ENCODE peak calls at places on chromosomes 2 and 18, in four cellular contexts. One of them, this sample, is unnamed.

GRCh38 chr18:3791258-3791657 is 341.3 kb downstream of the TGIF1 start:
- DNase-seq in A549: no peak
- DNase-seq in prostate gland: no peak
- DNase-seq in adrenal gland: no peak
- DNase-seq in this sample: no peak

GRCh38 chr18:9434240-9434701 is 41.0 kb upstream of the RALBP1 start:
- DNase-seq in adrenal gland: no peak
- DNase-seq in prostate gland: no peak
- DNase-seq in A549: no peak
- DNase-seq in this sample: no peak

GRCh38 chr2:109636290-109636675 is 22.1 kb downstream of the SOWAHC start:
- DNase-seq in prostate gland: no peak
- DNase-seq in adrenal gland: no peak
- DNase-seq in A549: no peak
- DNase-seq in this sample: no peak

GRCh38 chr2:121087117-121087516 is 197.9 kb downstream of the TFCP2L1 start:
- DNase-seq in A549: no peak
- DNase-seq in prostate gland: no peak
- DNase-seq in adrenal gland: no peak
- DNase-seq in this sample: no peak

GRCh38 chr2:128506127-128506526 is 187.5 kb upstream of the HS6ST1 start:
- DNase-seq in A549: no peak
- DNase-seq in adrenal gland: no peak
- DNase-seq in prostate gland: no peak
- DNase-seq in this sample: no peak

GRCh38 chr2:33595385-33595784 is 3.7 kb downstream of the FAM98A start:
- DNase-seq in A549: no peak
- DNase-seq in adrenal gland: no peak
- DNase-seq in prostate gland: no peak
- DNase-seq in this sample: no peak

GRCh38 chr2:196459539-196459938 is 180.0 kb upstream of the CCDC150 start:
- DNase-seq in A549: no peak
- DNase-seq in prostate gland: no peak
- DNase-seq in adrenal gland: no peak
- DNase-seq in this sample: no peak

GRCh38 chr2:12547771-12548170 is 169.0 kb upstream of the TRIB2 start:
- DNase-seq in A549: no peak
- DNase-seq in prostate gland: no peak
- DNase-seq in adrenal gland: no peak
- DNase-seq in this sample: no peak

GRCh38 chr2:121897335-121897970 is 142.0 kb downstream of the TSN start:
- DNase-seq in adrenal gland: no peak
- DNase-seq in prostate gland: no peak
- DNase-seq in A549: peak; percentile 44
- DNase-seq in this sample: no peak

GRCh38 chr2:217948897-217949296 is 53.9 kb downstream of the TNS1 start:
- DNase-seq in adrenal gland: no peak
- DNase-seq in prostate gland: no peak
- DNase-seq in A549: no peak
- DNase-seq in this sample: no peak

GRCh38 chr2:201644001-201644400 is 698 bp upstream of the TMEM237 start:
- DNase-seq in prostate gland: peak; percentile 58
- DNase-seq in A549: no peak
- DNase-seq in adrenal gland: peak; percentile 70
- DNase-seq in this sample: no peak

GRCh38 chr2:120395686-120396518 is 50.0 kb downstream of the INHBB start:
- DNase-seq in prostate gland: no peak
- DNase-seq in A549: no peak
- DNase-seq in adrenal gland: peak; percentile 34
- DNase-seq in this sample: peak; percentile 25

GRCh38 chr2:127182626-127183458 is 37.3 kb downstream of the CYP27C1 start:
- DNase-seq in A549: no peak
- DNase-seq in prostate gland: no peak
- DNase-seq in adrenal gland: peak; percentile 37
- DNase-seq in this sample: peak; percentile 5

GRCh38 chr2:60796573-60797509 is 40.8 kb downstream of the PAPOLG start:
- DNase-seq in prostate gland: no peak
- DNase-seq in A549: no peak
- DNase-seq in adrenal gland: no peak
- DNase-seq in this sample: no peak

GRCh38 chr18:23053756-23054457 is 81.4 kb upstream of the CABLES1 start:
- DNase-seq in A549: peak; percentile 16
- DNase-seq in prostate gland: no peak
- DNase-seq in adrenal gland: no peak
- DNase-seq in this sample: peak; percentile 27

GRCh38 chr2:178863130-178863855 is 56.1 kb upstream of the TTN start:
- DNase-seq in adrenal gland: no peak
- DNase-seq in A549: no peak
- DNase-seq in prostate gland: no peak
- DNase-seq in this sample: no peak

GRCh38 chr2:33598472-33599174 is 476 bp downstream of the FAM98A start:
- DNase-seq in adrenal gland: peak; percentile 72
- DNase-seq in A549: peak; percentile 40
- DNase-seq in prostate gland: no peak
- DNase-seq in this sample: no peak

GRCh38 chr2:27720004-27720551 is 51.4 kb upstream of the MRPL33 start:
- DNase-seq in A549: peak; percentile 97
- DNase-seq in adrenal gland: peak; percentile 79
- DNase-seq in prostate gland: no peak
- DNase-seq in this sample: peak; percentile 51

GRCh38 chr2:45210466-45211195 is 201.4 kb upstream of the SIX2 start:
- DNase-seq in A549: no peak
- DNase-seq in adrenal gland: no peak
- DNase-seq in prostate gland: no peak
- DNase-seq in this sample: no peak

GRCh38 chr2:111632661-111633060 is 251.3 kb downstream of the ANAPC1 start:
- DNase-seq in prostate gland: no peak
- DNase-seq in A549: no peak
- DNase-seq in adrenal gland: no peak
- DNase-seq in this sample: no peak
- TF ChIP-seq POLR2A in prostate gland: no peak
- TF ChIP-seq POLR2A in A549: no peak
- TF ChIP-seq POLR2A in adrenal gland: no peak
- TF ChIP-seq POLR2A in this sample: no peak

GRCh38 chr18:12531747-12532146 is 124.0 kb downstream of the PRELID3A start:
- DNase-seq in A549: no peak
- DNase-seq in prostate gland: no peak
- DNase-seq in adrenal gland: no peak
- DNase-seq in this sample: no peak
- TF ChIP-seq POLR2A in A549: no peak
- TF ChIP-seq POLR2A in prostate gland: no peak
- TF ChIP-seq POLR2A in adrenal gland: no peak
- TF ChIP-seq POLR2A in this sample: no peak

GRCh38 chr18:45519881-45520280 is 95.4 kb upstream of the SLC14A2 start:
- DNase-seq in A549: no peak
- DNase-seq in adrenal gland: no peak
- DNase-seq in prostate gland: no peak
- DNase-seq in this sample: no peak
- TF ChIP-seq POLR2A in A549: no peak
- TF ChIP-seq POLR2A in adrenal gland: no peak
- TF ChIP-seq POLR2A in prostate gland: no peak
- TF ChIP-seq POLR2A in this sample: no peak

GRCh38 chr2:86523491-86523890 is 39.8 kb downstream of the CHMP3 start:
- DNase-seq in A549: no peak
- DNase-seq in prostate gland: no peak
- DNase-seq in adrenal gland: no peak
- DNase-seq in this sample: no peak
- TF ChIP-seq POLR2A in A549: no peak
- TF ChIP-seq POLR2A in prostate gland: no peak
- TF ChIP-seq POLR2A in adrenal gland: no peak
- TF ChIP-seq POLR2A in this sample: no peak

GRCh38 chr2:228507231-228507824 is 325.8 kb upstream of the SPHKAP start:
- DNase-seq in prostate gland: no peak
- DNase-seq in A549: no peak
- DNase-seq in adrenal gland: no peak
- DNase-seq in this sample: no peak
- TF ChIP-seq POLR2A in prostate gland: no peak
- TF ChIP-seq POLR2A in A549: no peak
- TF ChIP-seq POLR2A in adrenal gland: no peak
- TF ChIP-seq POLR2A in this sample: no peak

GRCh38 chr2:175168564-175168945 is 552 bp upstream of the ATF2 start:
- DNase-seq in adrenal gland: no peak
- DNase-seq in A549: no peak
- DNase-seq in prostate gland: no peak
- DNase-seq in this sample: no peak
- TF ChIP-seq POLR2A in adrenal gland: peak; percentile 53
- TF ChIP-seq POLR2A in A549: peak; percentile 65
- TF ChIP-seq POLR2A in prostate gland: no peak
- TF ChIP-seq POLR2A in this sample: peak; percentile 80

GRCh38 chr2:233012301-233012971 is 620 bp downstream of the NGEF start:
- DNase-seq in A549: no peak
- DNase-seq in adrenal gland: peak; percentile 51
- DNase-seq in prostate gland: no peak
- DNase-seq in this sample: peak; percentile 77
- TF ChIP-seq POLR2A in A549: no peak
- TF ChIP-seq POLR2A in adrenal gland: no peak
- TF ChIP-seq POLR2A in prostate gland: no peak
- TF ChIP-seq POLR2A in this sample: no peak